ENCODE peak calls at places on chromosomes 16 and 17, in ten cellular contexts. One of them, this sample, is unnamed.

GRCh38 chr17:337453-337852 is 15.2 kb downstream of the RPH3AL start:
- DNase-seq in AG10803: no peak
- DNase-seq in NT2/D1: no peak
- DNase-seq in foreskin fibroblast: no peak
- DNase-seq in mucosa of descending colon: peak
- DNase-seq in tibial nerve: no peak
- DNase-seq in effector memory CD4-positive, alpha-beta T cell: no peak
- DNase-seq in body of pancreas: no peak
- DNase-seq in PC-9: no peak
- DNase-seq in pancreas: no peak
- DNase-seq in this sample: no peak

GRCh38 chr16:66696669-66697630 is at the start of gene CMTM4:
- DNase-seq in pancreas: peak
- DNase-seq in effector memory CD4-positive, alpha-beta T cell: peak
- DNase-seq in tibial nerve: peak
- DNase-seq in NT2/D1: peak
- DNase-seq in PC-9: peak
- DNase-seq in foreskin fibroblast: peak
- DNase-seq in AG10803: peak
- DNase-seq in mucosa of descending colon: peak
- DNase-seq in body of pancreas: peak
- DNase-seq in this sample: peak

GRCh38 chr16:66502020-66502913 is 47.7 kb downstream of the TK2 start:
- DNase-seq in tibial nerve: peak
- DNase-seq in foreskin fibroblast: peak
- DNase-seq in PC-9: peak
- DNase-seq in NT2/D1: no peak
- DNase-seq in pancreas: no peak
- DNase-seq in mucosa of descending colon: no peak
- DNase-seq in body of pancreas: no peak
- DNase-seq in effector memory CD4-positive, alpha-beta T cell: no peak
- DNase-seq in AG10803: peak
- DNase-seq in this sample: no peak

GRCh38 chr16:15736529-15736928 is 86.5 kb downstream of the NDE1 start:
- DNase-seq in foreskin fibroblast: no peak
- DNase-seq in tibial nerve: no peak
- DNase-seq in NT2/D1: no peak
- DNase-seq in mucosa of descending colon: no peak
- DNase-seq in body of pancreas: no peak
- DNase-seq in effector memory CD4-positive, alpha-beta T cell: no peak
- DNase-seq in AG10803: no peak
- DNase-seq in PC-9: no peak
- DNase-seq in pancreas: no peak
- DNase-seq in this sample: no peak

GRCh38 chr17:83100220-83100852 is 20.9 kb downstream of the METRNL start:
- DNase-seq in tibial nerve: no peak
- DNase-seq in mucosa of descending colon: peak
- DNase-seq in effector memory CD4-positive, alpha-beta T cell: no peak
- DNase-seq in foreskin fibroblast: peak
- DNase-seq in body of pancreas: peak
- DNase-seq in AG10803: peak
- DNase-seq in PC-9: no peak
- DNase-seq in pancreas: peak
- DNase-seq in NT2/D1: no peak
- DNase-seq in this sample: no peak

GRCh38 chr17:2172447-2172938 is 117.6 kb downstream of the HIC1 start:
- DNase-seq in pancreas: peak
- DNase-seq in PC-9: no peak
- DNase-seq in tibial nerve: no peak
- DNase-seq in effector memory CD4-positive, alpha-beta T cell: no peak
- DNase-seq in AG10803: peak
- DNase-seq in NT2/D1: no peak
- DNase-seq in body of pancreas: peak
- DNase-seq in foreskin fibroblast: peak
- DNase-seq in mucosa of descending colon: no peak
- DNase-seq in this sample: no peak

GRCh38 chr16:7313170-7313569 is 19.5 kb upstream of the RBFOX1 start:
- DNase-seq in body of pancreas: no peak
- DNase-seq in tibial nerve: no peak
- DNase-seq in PC-9: no peak
- DNase-seq in foreskin fibroblast: no peak
- DNase-seq in NT2/D1: no peak
- DNase-seq in pancreas: no peak
- DNase-seq in mucosa of descending colon: no peak
- DNase-seq in effector memory CD4-positive, alpha-beta T cell: no peak
- DNase-seq in AG10803: no peak
- DNase-seq in this sample: peak

GRCh38 chr17:28871056-28871579 is 16.3 kb downstream of the ERAL1 start:
- DNase-seq in tibial nerve: no peak
- DNase-seq in foreskin fibroblast: no peak
- DNase-seq in mucosa of descending colon: no peak
- DNase-seq in body of pancreas: no peak
- DNase-seq in NT2/D1: no peak
- DNase-seq in PC-9: no peak
- DNase-seq in AG10803: no peak
- DNase-seq in pancreas: no peak
- DNase-seq in effector memory CD4-positive, alpha-beta T cell: no peak
- DNase-seq in this sample: peak

GRCh38 chr17:21689604-21690003 is 2.7 kb upstream of the KCNJ18 start:
- DNase-seq in AG10803: peak
- DNase-seq in mucosa of descending colon: no peak
- DNase-seq in foreskin fibroblast: peak
- DNase-seq in PC-9: peak
- DNase-seq in tibial nerve: no peak
- DNase-seq in pancreas: no peak
- DNase-seq in NT2/D1: no peak
- DNase-seq in body of pancreas: peak
- DNase-seq in effector memory CD4-positive, alpha-beta T cell: no peak
- DNase-seq in this sample: no peak

GRCh38 chr17:20008242-20009051 is 712 bp upstream of the SPECC1 start:
- DNase-seq in NT2/D1: no peak
- DNase-seq in pancreas: peak
- DNase-seq in AG10803: no peak
- DNase-seq in effector memory CD4-positive, alpha-beta T cell: no peak
- DNase-seq in tibial nerve: no peak
- DNase-seq in foreskin fibroblast: peak
- DNase-seq in body of pancreas: peak
- DNase-seq in mucosa of descending colon: peak
- DNase-seq in PC-9: no peak
- DNase-seq in this sample: peak

GRCh38 chr16:86630471-86630870 is 52.1 kb downstream of the FOXL1 start:
- DNase-seq in effector memory CD4-positive, alpha-beta T cell: no peak
- DNase-seq in NT2/D1: no peak
- DNase-seq in body of pancreas: no peak
- DNase-seq in AG10803: no peak
- DNase-seq in mucosa of descending colon: no peak
- DNase-seq in pancreas: no peak
- DNase-seq in tibial nerve: peak
- DNase-seq in foreskin fibroblast: no peak
- DNase-seq in PC-9: no peak
- DNase-seq in this sample: no peak
- H3K4me3 ChIP-seq in effector memory CD4-positive, alpha-beta T cell: no peak
- H3K4me3 ChIP-seq in NT2/D1: no peak
- H3K4me3 ChIP-seq in body of pancreas: no peak
- H3K4me3 ChIP-seq in AG10803: no peak
- H3K4me3 ChIP-seq in mucosa of descending colon: no peak
- H3K4me3 ChIP-seq in pancreas: no peak
- H3K4me3 ChIP-seq in tibial nerve: no peak
- H3K4me3 ChIP-seq in foreskin fibroblast: no peak
- H3K4me3 ChIP-seq in PC-9: no peak
- H3K4me3 ChIP-seq in this sample: no peak

GRCh38 chr17:43842975-43843325 is 4.0 kb upstream of the CD300LG start:
- DNase-seq in foreskin fibroblast: no peak
- DNase-seq in pancreas: no peak
- DNase-seq in PC-9: no peak
- DNase-seq in effector memory CD4-positive, alpha-beta T cell: no peak
- DNase-seq in mucosa of descending colon: peak
- DNase-seq in AG10803: no peak
- DNase-seq in tibial nerve: no peak
- DNase-seq in NT2/D1: no peak
- DNase-seq in body of pancreas: no peak
- DNase-seq in this sample: no peak
- H3K4me3 ChIP-seq in foreskin fibroblast: no peak
- H3K4me3 ChIP-seq in pancreas: no peak
- H3K4me3 ChIP-seq in PC-9: no peak
- H3K4me3 ChIP-seq in effector memory CD4-positive, alpha-beta T cell: no peak
- H3K4me3 ChIP-seq in mucosa of descending colon: no peak
- H3K4me3 ChIP-seq in AG10803: no peak
- H3K4me3 ChIP-seq in tibial nerve: no peak
- H3K4me3 ChIP-seq in NT2/D1: no peak
- H3K4me3 ChIP-seq in body of pancreas: no peak
- H3K4me3 ChIP-seq in this sample: no peak

GRCh38 chr16:1536601-1537000 is 3.1 kb downstream of the TMEM204 start:
- DNase-seq in foreskin fibroblast: no peak
- DNase-seq in tibial nerve: no peak
- DNase-seq in pancreas: no peak
- DNase-seq in mucosa of descending colon: peak
- DNase-seq in PC-9: no peak
- DNase-seq in effector memory CD4-positive, alpha-beta T cell: no peak
- DNase-seq in NT2/D1: no peak
- DNase-seq in AG10803: no peak
- DNase-seq in body of pancreas: no peak
- DNase-seq in this sample: no peak

GRCh38 chr16:1533443-1533951 is at the start of gene TMEM204:
- DNase-seq in foreskin fibroblast: peak
- DNase-seq in AG10803: peak
- DNase-seq in pancreas: no peak
- DNase-seq in tibial nerve: peak
- DNase-seq in NT2/D1: no peak
- DNase-seq in effector memory CD4-positive, alpha-beta T cell: no peak
- DNase-seq in PC-9: no peak
- DNase-seq in body of pancreas: peak
- DNase-seq in mucosa of descending colon: peak
- DNase-seq in this sample: no peak

GRCh38 chr16:1534021-1535020 is 855 bp downstream of the TMEM204 start:
- DNase-seq in body of pancreas: no peak
- DNase-seq in NT2/D1: no peak
- DNase-seq in tibial nerve: no peak
- DNase-seq in foreskin fibroblast: peak
- DNase-seq in mucosa of descending colon: peak
- DNase-seq in pancreas: no peak
- DNase-seq in PC-9: no peak
- DNase-seq in AG10803: peak
- DNase-seq in effector memory CD4-positive, alpha-beta T cell: no peak
- DNase-seq in this sample: no peak

GRCh38 chr16:1537138-1537577 is 3.7 kb downstream of the TMEM204 start:
- DNase-seq in tibial nerve: no peak
- DNase-seq in PC-9: no peak
- DNase-seq in body of pancreas: no peak
- DNase-seq in effector memory CD4-positive, alpha-beta T cell: no peak
- DNase-seq in pancreas: no peak
- DNase-seq in NT2/D1: no peak
- DNase-seq in AG10803: no peak
- DNase-seq in mucosa of descending colon: peak
- DNase-seq in foreskin fibroblast: no peak
- DNase-seq in this sample: no peak

GRCh38 chr16:1535391-1536291 is 2.2 kb downstream of the TMEM204 start:
- DNase-seq in pancreas: no peak
- DNase-seq in foreskin fibroblast: peak
- DNase-seq in NT2/D1: no peak
- DNase-seq in effector memory CD4-positive, alpha-beta T cell: no peak
- DNase-seq in tibial nerve: no peak
- DNase-seq in PC-9: no peak
- DNase-seq in mucosa of descending colon: peak
- DNase-seq in body of pancreas: no peak
- DNase-seq in AG10803: peak
- DNase-seq in this sample: no peak
- H3K4me3 ChIP-seq in pancreas: no peak
- H3K4me3 ChIP-seq in foreskin fibroblast: peak
- H3K4me3 ChIP-seq in NT2/D1: no peak
- H3K4me3 ChIP-seq in effector memory CD4-positive, alpha-beta T cell: peak
- H3K4me3 ChIP-seq in tibial nerve: peak
- H3K4me3 ChIP-seq in PC-9: no peak
- H3K4me3 ChIP-seq in mucosa of descending colon: no peak
- H3K4me3 ChIP-seq in body of pancreas: no peak
- H3K4me3 ChIP-seq in AG10803: peak
- H3K4me3 ChIP-seq in this sample: no peak

GRCh38 chr16:3001316-3001715 is 11.4 kb upstream of the CLDN9 start:
- DNase-seq in foreskin fibroblast: no peak
- DNase-seq in PC-9: no peak
- DNase-seq in tibial nerve: no peak
- DNase-seq in AG10803: no peak
- DNase-seq in NT2/D1: no peak
- DNase-seq in body of pancreas: no peak
- DNase-seq in effector memory CD4-positive, alpha-beta T cell: no peak
- DNase-seq in pancreas: no peak
- DNase-seq in mucosa of descending colon: no peak
- DNase-seq in this sample: peak

GRCh38 chr16:3004319-3004718 is 8.4 kb upstream of the CLDN9 start:
- DNase-seq in mucosa of descending colon: no peak
- DNase-seq in pancreas: no peak
- DNase-seq in NT2/D1: no peak
- DNase-seq in tibial nerve: no peak
- DNase-seq in AG10803: no peak
- DNase-seq in PC-9: no peak
- DNase-seq in foreskin fibroblast: peak
- DNase-seq in body of pancreas: peak
- DNase-seq in effector memory CD4-positive, alpha-beta T cell: no peak
- DNase-seq in this sample: no peak

GRCh38 chr16:3000540-3000939 is 12.2 kb upstream of the CLDN9 start:
- DNase-seq in NT2/D1: no peak
- DNase-seq in mucosa of descending colon: no peak
- DNase-seq in body of pancreas: no peak
- DNase-seq in AG10803: no peak
- DNase-seq in pancreas: no peak
- DNase-seq in effector memory CD4-positive, alpha-beta T cell: no peak
- DNase-seq in foreskin fibroblast: no peak
- DNase-seq in PC-9: no peak
- DNase-seq in tibial nerve: no peak
- DNase-seq in this sample: no peak

GRCh38 chr16:3004781-3005284 is 7.9 kb upstream of the CLDN9 start:
- DNase-seq in tibial nerve: no peak
- DNase-seq in effector memory CD4-positive, alpha-beta T cell: no peak
- DNase-seq in AG10803: no peak
- DNase-seq in NT2/D1: no peak
- DNase-seq in foreskin fibroblast: no peak
- DNase-seq in body of pancreas: peak
- DNase-seq in PC-9: peak
- DNase-seq in mucosa of descending colon: peak
- DNase-seq in pancreas: peak
- DNase-seq in this sample: peak

DNA sequence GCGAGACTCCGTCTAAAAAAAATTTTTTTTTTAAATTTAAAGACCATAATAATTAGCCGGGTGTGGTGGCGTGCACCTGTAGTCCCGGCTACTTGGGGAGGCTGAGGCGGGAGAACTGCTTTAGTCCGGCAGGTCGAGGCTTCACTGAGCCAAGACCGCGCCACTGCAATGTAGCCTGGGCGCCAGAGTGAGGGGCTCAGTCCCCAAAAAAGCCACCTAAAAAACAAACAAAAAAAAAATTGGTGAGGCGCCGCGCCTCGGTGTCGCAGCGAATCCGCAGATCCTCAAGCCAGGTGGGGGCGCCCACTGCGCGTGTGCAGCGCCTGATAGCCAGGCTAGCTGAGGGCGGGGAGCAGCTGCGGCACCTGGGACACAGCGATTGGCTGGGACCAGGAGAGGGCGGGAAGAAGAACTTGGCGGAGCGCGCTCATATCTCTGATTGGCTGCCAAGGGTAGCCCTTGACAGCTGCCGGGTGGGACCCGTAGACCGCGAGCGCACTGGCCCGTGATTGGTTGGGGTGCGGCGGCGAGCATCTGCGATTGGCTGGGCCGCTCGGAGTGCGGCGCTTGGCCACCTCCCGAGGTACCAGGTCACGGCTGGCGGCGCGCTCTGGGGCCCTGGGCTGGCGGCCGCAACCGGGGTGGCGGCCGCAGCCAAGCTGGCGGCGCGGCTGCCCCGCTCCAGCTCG is 9.0 kb upstream of the CLDN9 start:
- DNase-seq in body of pancreas: peak
- DNase-seq in mucosa of descending colon: peak
- DNase-seq in effector memory CD4-positive, alpha-beta T cell: peak
- DNase-seq in NT2/D1: peak
- DNase-seq in PC-9: peak
- DNase-seq in AG10803: peak
- DNase-seq in pancreas: peak
- DNase-seq in foreskin fibroblast: peak
- DNase-seq in tibial nerve: peak
- DNase-seq in this sample: peak
- H3K4me3 ChIP-seq in body of pancreas: no peak
- H3K4me3 ChIP-seq in mucosa of descending colon: no peak
- H3K4me3 ChIP-seq in effector memory CD4-positive, alpha-beta T cell: no peak
- H3K4me3 ChIP-seq in NT2/D1: no peak
- H3K4me3 ChIP-seq in PC-9: no peak
- H3K4me3 ChIP-seq in AG10803: no peak
- H3K4me3 ChIP-seq in pancreas: no peak
- H3K4me3 ChIP-seq in foreskin fibroblast: no peak
- H3K4me3 ChIP-seq in tibial nerve: no peak
- H3K4me3 ChIP-seq in this sample: no peak

This sample was measured in WERI-Rb-1.